ENCODE peak calls at places on chromosomes 3 and 15, in six cellular contexts. T, Y, Z, J, V and B are unnamed samples.

GRCh38 chr15:45762726-45763125 is 127.9 kb downstream of the SQOR start:
- DNase-seq in T (no peak), Z (no peak), J (no peak), Y (no peak), V (no peak), B (no peak)

GRCh38 chr3:71251156-71251775 is 332.3 kb downstream of the FOXP1 start:
- DNase-seq in V (peak), J (peak), Y (peak), T (peak), Z (no peak), B (peak)

GRCh38 chr15:41900526-41901380 is 6.9 kb upstream of the SPTBN5 start:
- DNase-seq in J (no peak), V (no peak), Y (no peak), Z (no peak), T (no peak), B (no peak)

GRCh38 chr15:51969728-51970127 is 1.9 kb downstream of the LEO1 start:
- DNase-seq in J (no peak), V (no peak), Z (no peak), Y (no peak), T (peak), B (no peak)

GRCh38 chr3:127458698-127459097 is 131.8 kb downstream of the TPRA1 start:
- DNase-seq in T (no peak), Z (no peak), J (peak), V (no peak), Y (peak), B (no peak)

GRCh38 chr15:95409924-95410323 is 920.6 kb upstream of the NR2F2 start:
- DNase-seq in T (peak), Y (no peak), J (no peak), V (no peak), Z (no peak), B (no peak)

GRCh38 chr15:94972314-94972713 is 741.0 kb downstream of the MCTP2 start:
- DNase-seq in Z (no peak), Y (peak), V (no peak), J (peak), T (no peak), B (no peak)

GRCh38 chr3:138690036-138690435 is 81.5 kb downstream of the FAIM start:
- DNase-seq in Y (no peak), Z (no peak), J (no peak), T (no peak), V (no peak), B (no peak)

GRCh38 chr3:64909757-64910475 is 222.1 kb upstream of the ADAMTS9 start:
- DNase-seq in Y (no peak), V (no peak), T (no peak), J (no peak), Z (no peak), B (no peak)

GRCh38 chr15:57502116-57502515 is 89.6 kb upstream of the MYZAP start:
- DNase-seq in V (no peak), T (no peak), Z (no peak), J (peak), Y (peak), B (no peak)

GRCh38 chr3:141913150-141913811 is 36.8 kb downstream of the ATP1B3 start:
- DNase-seq in T (peak), V (peak), Z (no peak), J (peak), Y (peak), B (no peak)

GRCh38 chr3:161915283-161915682 is 418.7 kb downstream of the OTOL1 start:
- DNase-seq in Y (no peak), J (no peak), Z (no peak), V (no peak), T (no peak), B (no peak)

GRCh38 chr3:37228734-37229133 is 54.4 kb upstream of the LRRFIP2 start:
- DNase-seq in Y (no peak), J (no peak), Z (no peak), V (no peak), T (no peak), B (no peak)

GRCh38 chr3:29283297-29283681 is 2.4 kb downstream of the RBMS3 start:
- DNase-seq in V (no peak), Z (no peak), T (peak), Y (peak), J (peak), B (no peak)

GRCh38 chr3:134708671-134709070 is 57.8 kb upstream of the KY start:
- DNase-seq in Z (no peak), T (peak), J (no peak), Y (no peak), V (no peak), B (no peak)

GRCh38 chr15:86199467-86200145 is 119.9 kb downstream of the AGBL1 start:
- DNase-seq in Z (no peak), V (no peak), Y (no peak), J (no peak), T (no peak), B (no peak)

GRCh38 chr3:26132942-26133341 is 343.1 kb downstream of the OXSM start:
- DNase-seq in J (no peak), T (no peak), V (no peak), Z (no peak), Y (no peak), B (no peak)

GRCh38 chr3:54999159-54999558 is 71.3 kb upstream of the LRTM1 start:
- DNase-seq in Y (peak), J (peak), Z (no peak), V (peak), T (peak), B (peak)

GRCh38 chr3:171690291-171690690 is 120.0 kb downstream of the PLD1 start:
- DNase-seq in J (no peak), T (no peak), Z (no peak), V (no peak), Y (no peak), B (no peak)

GRCh38 chr3:149957352-149958140 is 13.1 kb downstream of the PFN2 start:
- DNase-seq in V (no peak), Z (no peak), J (no peak), T (no peak), Y (no peak), B (no peak)

GRCh38 chr3:34793066-34793465 is 846.3 kb upstream of the ARPP21 start:
- DNase-seq in Y (no peak), T (no peak), V (no peak), J (no peak), Z (no peak), B (no peak)

GRCh38 chr3:43995078-43995928 is 246.4 kb upstream of the TOPAZ1 start:
- DNase-seq in V (no peak), Y (no peak), T (no peak), J (peak), Z (no peak), B (no peak)

GRCh38 chr3:43997788-43998373 is 243.8 kb upstream of the TOPAZ1 start:
- DNase-seq in T (no peak), Z (no peak), V (no peak), J (no peak), Y (no peak), B (no peak)

GRCh38 chr3:43995929-43996378 is 245.7 kb upstream of the TOPAZ1 start:
- DNase-seq in T (no peak), J (no peak), Z (no peak), Y (no peak), V (no peak), B (no peak)

GRCh38 chr3:43998374-43998840 is 243.3 kb upstream of the TOPAZ1 start:
- DNase-seq in V (no peak), J (no peak), Y (no peak), Z (no peak), T (no peak), B (no peak)

GRCh38 chr3:43996379-43997301 is 245.0 kb upstream of the TOPAZ1 start:
- DNase-seq in V (no peak), Z (no peak), J (peak), T (no peak), Y (peak), B (no peak)
- TF ChIP-seq CTCF in V (peak), Z (no peak), J (no peak), T (no peak), Y (no peak), B (peak)

GRCh38 chr15:59276225-59277178 is 69.9 kb downstream of the LDHAL6B start:
- DNase-seq in J (no peak), Z (no peak), V (no peak), Y (no peak), T (no peak), B (no peak)
- TF ChIP-seq CTCF in J (no peak), Z (no peak), V (no peak), Y (no peak), T (no peak), B (no peak)

GRCh38 chr3:191438150-191438814 is 22.7 kb upstream of the PYDC2 start:
- DNase-seq in T (no peak), V (no peak), Z (no peak), Y (no peak), J (no peak), B (no peak)

GRCh38 chr3:191441687-191442086 is 19.3 kb upstream of the PYDC2 start:
- DNase-seq in J (no peak), Y (no peak), Z (no peak), T (no peak), V (no peak), B (no peak)

GRCh38 chr3:191444569-191444968 is 16.4 kb upstream of the PYDC2 start:
- DNase-seq in J (no peak), T (no peak), Z (no peak), V (no peak), Y (no peak), B (no peak)

GRCh38 chr3:191435981-191436380 is 25.0 kb upstream of the PYDC2 start:
- DNase-seq in Y (no peak), J (no peak), V (no peak), Z (no peak), T (no peak), B (no peak)

DNA sequence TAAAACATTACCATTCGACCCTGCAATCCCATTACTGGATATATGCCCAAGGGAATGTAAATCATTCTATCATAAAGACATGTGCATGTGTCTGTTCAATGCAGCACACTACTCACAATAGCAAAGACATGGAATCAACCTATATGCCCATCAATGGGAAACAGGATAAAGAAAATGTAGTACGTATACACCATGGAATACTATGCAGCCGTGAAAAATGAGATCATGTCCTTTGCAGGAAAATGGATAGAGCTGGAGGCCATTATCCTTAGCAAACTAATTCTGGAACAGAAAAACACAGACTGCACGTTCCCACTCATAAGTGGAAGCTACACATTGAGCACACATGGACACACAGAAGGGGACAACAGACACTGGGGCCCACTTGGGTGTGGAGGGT is 20.4 kb upstream of the PYDC2 start:
- DNase-seq in Y (no peak), V (no peak), J (no peak), Z (no peak), T (no peak), B (no peak)
- TF ChIP-seq CTCF in Y (no peak), V (no peak), J (no peak), Z (no peak), T (no peak), B (no peak)

DNA sequence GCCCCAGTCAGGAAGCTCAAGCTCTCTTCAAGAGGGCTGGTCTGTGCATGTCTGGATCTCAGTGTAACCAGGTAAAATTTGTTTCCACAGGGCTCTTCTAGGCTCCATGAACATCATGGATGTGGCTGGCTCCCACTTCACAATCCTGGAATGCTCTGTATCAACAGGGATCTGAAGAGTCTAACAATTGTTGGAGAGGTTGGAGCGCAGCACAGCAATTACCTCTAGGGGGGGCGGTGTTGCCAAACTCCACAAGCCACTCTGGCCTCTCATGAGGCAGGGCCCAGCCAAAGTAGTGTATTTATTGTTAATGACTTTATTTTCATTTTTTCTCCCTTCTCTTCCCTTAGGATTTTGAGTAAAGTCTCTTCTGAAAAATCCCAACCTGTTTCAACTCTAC is 6.1 kb upstream of the EIF2B5 start:
- DNase-seq in T (peak), Y (peak), Z (peak), V (no peak), J (peak), B (no peak)
- TF ChIP-seq CTCF in T (peak), Y (peak), Z (peak), V (peak), J (peak), B (peak)